ENCODE peak calls at places on chromosomes 5 and 9, in ten cellular contexts. W is stimulated activated CD8-positive, alpha-beta memory T cell treated with anti-CD3 and anti-CD28 coated beads, Interleukin-12 subunit alpha, Interleukin-12 subunit beta, amount 100 ng/mL, for 4 hours; X is ACHN; H is H7; S is brain microvascular endothelial cell; Y is G401; P is GM10248; O is SHP77; E is pons; L is renal cortical epithelial cell. Q is an unnamed sample.

GRCh38 chr5:169656125-169656990 is 19.3 kb downstream of the DOCK2 start:
- DNase-seq in X (no peak), Y (no peak), H (no peak), O (no peak), W (no peak), E (no peak), S (no peak), P (peak), L (peak), Q (peak)

GRCh38 chr5:125538469-125538868 is 792.0 kb upstream of the ZNF608 start:
- DNase-seq in P (no peak), O (no peak), L (no peak), Y (no peak), X (no peak), H (no peak), S (no peak), E (no peak), W (no peak), Q (no peak)

GRCh38 chr9:21904776-21905175 is 89.4 kb downstream of the CDKN2A start:
- DNase-seq in H (peak), O (no peak), X (no peak), E (no peak), L (no peak), S (peak), W (no peak), Y (no peak), P (no peak), Q (no peak)

GRCh38 chr9:19372576-19372975 is 7.5 kb downstream of the RPS6 start:
- DNase-seq in W (no peak), H (no peak), Y (no peak), X (no peak), S (no peak), L (no peak), P (no peak), O (no peak), E (no peak), Q (no peak)

GRCh38 chr5:135245521-135246499 is 153.2 kb downstream of the MACROH2A1 start:
- DNase-seq in W (no peak), X (peak), Y (no peak), L (peak), H (no peak), O (no peak), P (no peak), E (no peak), S (peak), Q (peak)

GRCh38 chr9:129712595-129713524 is 40.0 kb downstream of the PTGES start:
- DNase-seq in O (no peak), X (no peak), H (peak), E (no peak), W (no peak), S (peak), Y (peak), P (no peak), L (peak), Q (no peak)

GRCh38 chr9:105007143-105007542 is 79.2 kb upstream of the ABCA1 start:
- DNase-seq in H (no peak), W (no peak), O (no peak), Y (no peak), X (peak), L (peak), S (peak), E (no peak), P (no peak), Q (peak)

GRCh38 chr9:23596913-23597634 is 229.0 kb downstream of the ELAVL2 start:
- DNase-seq in P (no peak), S (no peak), X (no peak), Y (no peak), H (no peak), W (no peak), L (no peak), O (no peak), E (no peak), Q (no peak)

Q was measured in RCC 7860.